ENCODE peak calls at places on chromosomes 11 and 22, in six cellular contexts. One of them, this sample, is unnamed.

GRCh38 chr11:120180571-120181445 is 30.0 kb upstream of the OAF start:
- DNase-seq in RWPE1: no peak
- DNase-seq in heart left ventricle: no peak
- DNase-seq in cardiac muscle cell: no peak
- DNase-seq in A549: no peak
- DNase-seq in K562: no peak
- DNase-seq in this sample: no peak

GRCh38 chr11:100785148-100785983 is 98.3 kb downstream of the ARHGAP42 start:
- DNase-seq in RWPE1: no peak
- DNase-seq in cardiac muscle cell: peak
- DNase-seq in K562: no peak
- DNase-seq in A549: peak
- DNase-seq in heart left ventricle: peak
- DNase-seq in this sample: no peak

GRCh38 chr11:124584681-124585372 is 15.0 kb downstream of the OR8A1 start:
- DNase-seq in cardiac muscle cell: no peak
- DNase-seq in heart left ventricle: no peak
- DNase-seq in RWPE1: no peak
- DNase-seq in K562: no peak
- DNase-seq in A549: no peak
- DNase-seq in this sample: no peak

GRCh38 chr22:36933629-36934028 is 20.2 kb downstream of the CSF2RB start:
- DNase-seq in A549: no peak
- DNase-seq in K562: no peak
- DNase-seq in heart left ventricle: no peak
- DNase-seq in cardiac muscle cell: no peak
- DNase-seq in RWPE1: no peak
- DNase-seq in this sample: no peak

GRCh38 chr22:45197606-45198462 is 34.1 kb downstream of the NUP50 start:
- DNase-seq in cardiac muscle cell: no peak
- DNase-seq in heart left ventricle: no peak
- DNase-seq in K562: no peak
- DNase-seq in RWPE1: no peak
- DNase-seq in A549: no peak
- DNase-seq in this sample: no peak

GRCh38 chr11:131910491-131911387 is 540.3 kb downstream of the NTM start:
- DNase-seq in RWPE1: peak
- DNase-seq in K562: no peak
- DNase-seq in A549: peak
- DNase-seq in cardiac muscle cell: peak
- DNase-seq in heart left ventricle: no peak
- DNase-seq in this sample: no peak

GRCh38 chr11:12358302-12359188 is 18.8 kb upstream of the PARVA start:
- DNase-seq in A549: no peak
- DNase-seq in K562: no peak
- DNase-seq in heart left ventricle: no peak
- DNase-seq in RWPE1: no peak
- DNase-seq in cardiac muscle cell: no peak
- DNase-seq in this sample: no peak

GRCh38 chr11:2444301-2445106 is at the start of the genes KCNQ1 and TRPM5:
- DNase-seq in heart left ventricle: peak
- DNase-seq in A549: peak
- DNase-seq in cardiac muscle cell: peak
- DNase-seq in RWPE1: peak
- DNase-seq in K562: peak
- DNase-seq in this sample: no peak

GRCh38 chr11:130891326-130891725 is 25.0 kb downstream of the SNX19 start:
- DNase-seq in RWPE1: no peak
- DNase-seq in A549: no peak
- DNase-seq in heart left ventricle: no peak
- DNase-seq in K562: no peak
- DNase-seq in cardiac muscle cell: no peak
- DNase-seq in this sample: no peak

GRCh38 chr11:8066036-8066910 is 14.7 kb upstream of the TUB start:
- DNase-seq in RWPE1: no peak
- DNase-seq in heart left ventricle: no peak
- DNase-seq in K562: no peak
- DNase-seq in cardiac muscle cell: no peak
- DNase-seq in A549: no peak
- DNase-seq in this sample: no peak

GRCh38 chr11:35658028-35658948 is 4.3 kb upstream of the TRIM44 start:
- DNase-seq in cardiac muscle cell: no peak
- DNase-seq in A549: no peak
- DNase-seq in heart left ventricle: no peak
- DNase-seq in K562: no peak
- DNase-seq in RWPE1: no peak
- DNase-seq in this sample: no peak

GRCh38 chr11:38448284-38448683 is 1850.2 kb upstream of the RAG2 start:
- DNase-seq in RWPE1: no peak
- DNase-seq in cardiac muscle cell: no peak
- DNase-seq in A549: no peak
- DNase-seq in heart left ventricle: peak
- DNase-seq in K562: no peak
- DNase-seq in this sample: no peak

GRCh38 chr22:44366372-44367310 is 53.9 kb upstream of the SHISAL1 start:
- DNase-seq in RWPE1: no peak
- DNase-seq in heart left ventricle: peak
- DNase-seq in cardiac muscle cell: no peak
- DNase-seq in A549: no peak
- DNase-seq in K562: no peak
- DNase-seq in this sample: no peak

GRCh38 chr22:48981671-48982070 is 846.0 kb downstream of the BRD1 start:
- DNase-seq in A549: no peak
- DNase-seq in RWPE1: no peak
- DNase-seq in K562: no peak
- DNase-seq in cardiac muscle cell: no peak
- DNase-seq in heart left ventricle: no peak
- DNase-seq in this sample: no peak

GRCh38 chr22:31754813-31755212 is 994 bp downstream of the DEPDC5 start:
- DNase-seq in RWPE1: no peak
- DNase-seq in heart left ventricle: no peak
- DNase-seq in cardiac muscle cell: peak
- DNase-seq in K562: no peak
- DNase-seq in A549: no peak
- DNase-seq in this sample: no peak

GRCh38 chr11:108902027-108902469 is 237.2 kb downstream of the DDX10 start:
- DNase-seq in cardiac muscle cell: no peak
- DNase-seq in A549: peak
- DNase-seq in heart left ventricle: no peak
- DNase-seq in RWPE1: no peak
- DNase-seq in K562: no peak
- DNase-seq in this sample: no peak

GRCh38 chr11:126123686-126124085 is 61.0 kb upstream of the CDON start:
- DNase-seq in A549: no peak
- DNase-seq in RWPE1: no peak
- DNase-seq in K562: no peak
- DNase-seq in heart left ventricle: no peak
- DNase-seq in cardiac muscle cell: no peak
- DNase-seq in this sample: no peak

GRCh38 chr11:111777094-111778046 is 11.2 kb upstream of the PPP2R1B start:
- DNase-seq in RWPE1: peak
- DNase-seq in A549: peak
- DNase-seq in heart left ventricle: no peak
- DNase-seq in K562: peak
- DNase-seq in cardiac muscle cell: peak
- DNase-seq in this sample: no peak

GRCh38 chr11:18485905-18486528 is 30.4 kb downstream of the LDHAL6A start:
- DNase-seq in K562: no peak
- DNase-seq in RWPE1: no peak
- DNase-seq in heart left ventricle: no peak
- DNase-seq in cardiac muscle cell: no peak
- DNase-seq in A549: no peak
- DNase-seq in this sample: no peak

GRCh38 chr22:31210830-31211503 is 1.1 kb upstream of the LIMK2 start:
- DNase-seq in RWPE1: no peak
- DNase-seq in A549: no peak
- DNase-seq in cardiac muscle cell: no peak
- DNase-seq in K562: no peak
- DNase-seq in heart left ventricle: peak
- DNase-seq in this sample: no peak

GRCh38 chr11:15783619-15784018 is 572.7 kb downstream of the SOX6 start:
- DNase-seq in heart left ventricle: no peak
- DNase-seq in K562: no peak
- DNase-seq in A549: no peak
- DNase-seq in RWPE1: peak
- DNase-seq in cardiac muscle cell: peak
- DNase-seq in this sample: no peak

GRCh38 chr11:19344661-19345518 is 104.1 kb upstream of the E2F8 start:
- DNase-seq in A549: peak
- DNase-seq in heart left ventricle: peak
- DNase-seq in cardiac muscle cell: peak
- DNase-seq in RWPE1: peak
- DNase-seq in K562: no peak
- DNase-seq in this sample: no peak

GRCh38 chr22:47168900-47169800 is 406.7 kb downstream of the TBC1D22A start:
- DNase-seq in cardiac muscle cell: no peak
- DNase-seq in A549: peak
- DNase-seq in heart left ventricle: peak
- DNase-seq in K562: no peak
- DNase-seq in RWPE1: no peak
- DNase-seq in this sample: no peak

GRCh38 chr22:41110968-41111367 is 18.6 kb downstream of the EP300 start:
- DNase-seq in heart left ventricle: no peak
- DNase-seq in K562: no peak
- DNase-seq in A549: no peak
- DNase-seq in cardiac muscle cell: no peak
- DNase-seq in RWPE1: no peak
- DNase-seq in this sample: no peak

GRCh38 chr11:116641561-116642045 is 131.2 kb downstream of the BUD13 start:
- DNase-seq in K562: peak
- DNase-seq in cardiac muscle cell: peak
- DNase-seq in RWPE1: peak
- DNase-seq in heart left ventricle: no peak
- DNase-seq in A549: peak
- DNase-seq in this sample: no peak

GRCh38 chr22:35451602-35452001 is 51.7 kb downstream of the MCM5 start:
- DNase-seq in cardiac muscle cell: no peak
- DNase-seq in RWPE1: no peak
- DNase-seq in A549: no peak
- DNase-seq in heart left ventricle: no peak
- DNase-seq in K562: no peak
- DNase-seq in this sample: no peak

GRCh38 chr22:41094036-41094435 is 1.6 kb downstream of the EP300 start:
- DNase-seq in heart left ventricle: no peak
- DNase-seq in cardiac muscle cell: peak
- DNase-seq in A549: peak
- DNase-seq in K562: peak
- DNase-seq in RWPE1: peak
- DNase-seq in this sample: no peak

DNA sequence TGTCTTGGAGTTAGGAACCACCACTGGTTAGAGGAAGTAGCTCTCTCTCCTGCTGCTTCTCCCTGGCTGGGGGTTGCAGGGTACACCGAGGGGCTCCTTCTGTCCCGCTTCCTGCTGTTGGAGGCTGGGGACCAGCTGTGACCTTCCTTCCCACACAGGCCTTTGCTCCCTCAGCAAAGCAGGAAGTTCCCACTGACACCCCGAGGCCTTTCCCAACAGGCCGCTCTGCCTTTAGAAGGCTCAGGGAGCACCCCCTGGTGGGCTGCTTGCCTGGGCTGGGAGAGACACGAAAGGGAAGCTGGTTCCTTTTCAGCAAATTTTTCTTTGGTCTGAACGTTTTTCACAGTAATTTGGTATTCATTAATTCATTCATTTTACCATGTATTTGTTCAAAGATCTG is 527.9 kb upstream of the B3GAT1 start:
- DNase-seq in cardiac muscle cell: peak
- DNase-seq in K562: peak
- DNase-seq in A549: no peak
- DNase-seq in heart left ventricle: peak
- DNase-seq in RWPE1: no peak
- DNase-seq in this sample: no peak
- H3K27ac ChIP-seq in cardiac muscle cell: no peak
- H3K27ac ChIP-seq in K562: no peak
- H3K27ac ChIP-seq in A549: no peak
- H3K27ac ChIP-seq in heart left ventricle: no peak
- H3K27ac ChIP-seq in RWPE1: no peak
- H3K27ac ChIP-seq in this sample: no peak

DNA sequence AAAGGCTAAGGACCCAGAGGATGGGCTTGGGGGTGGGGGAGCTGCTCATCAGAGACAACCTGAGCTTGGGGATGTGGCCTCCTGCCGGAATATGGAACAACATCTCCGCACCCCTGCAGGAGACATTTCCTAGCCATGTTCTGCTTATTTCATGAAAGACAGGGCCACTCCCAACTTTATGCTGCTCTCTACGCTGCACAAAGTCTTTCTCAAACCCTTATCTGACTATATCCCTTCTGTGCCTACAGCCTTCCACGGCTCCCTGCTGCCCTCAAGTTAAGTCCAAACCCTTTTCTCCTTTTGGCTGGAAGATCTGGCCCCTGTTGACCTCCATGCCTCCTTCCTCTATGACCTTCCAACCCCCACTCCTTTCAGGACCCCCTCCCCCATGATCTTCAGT is 562.0 kb downstream of the MN1 start:
- DNase-seq in RWPE1: no peak
- DNase-seq in A549: no peak
- DNase-seq in cardiac muscle cell: no peak
- DNase-seq in K562: no peak
- DNase-seq in heart left ventricle: no peak
- DNase-seq in this sample: no peak
- H3K27ac ChIP-seq in RWPE1: peak
- H3K27ac ChIP-seq in A549: peak
- H3K27ac ChIP-seq in cardiac muscle cell: peak
- H3K27ac ChIP-seq in K562: no peak
- H3K27ac ChIP-seq in heart left ventricle: no peak
- H3K27ac ChIP-seq in this sample: no peak

GRCh38 chr22:42877597-42878340 is 20.7 kb upstream of the ARFGAP3 start:
- DNase-seq in heart left ventricle: no peak
- DNase-seq in cardiac muscle cell: peak
- DNase-seq in RWPE1: no peak
- DNase-seq in A549: no peak
- DNase-seq in K562: no peak
- DNase-seq in this sample: no peak

GRCh38 chr22:42873361-42873760 is 16.3 kb upstream of the ARFGAP3 start:
- DNase-seq in K562: no peak
- DNase-seq in A549: no peak
- DNase-seq in cardiac muscle cell: no peak
- DNase-seq in heart left ventricle: no peak
- DNase-seq in RWPE1: no peak
- DNase-seq in this sample: no peak

GRCh38 chr22:42874010-42874409 is 16.9 kb upstream of the ARFGAP3 start:
- DNase-seq in K562: no peak
- DNase-seq in cardiac muscle cell: no peak
- DNase-seq in RWPE1: no peak
- DNase-seq in A549: no peak
- DNase-seq in heart left ventricle: no peak
- DNase-seq in this sample: no peak

GRCh38 chr22:42877158-42877557 is 20.1 kb upstream of the ARFGAP3 start:
- DNase-seq in K562: no peak
- DNase-seq in RWPE1: no peak
- DNase-seq in A549: no peak
- DNase-seq in heart left ventricle: no peak
- DNase-seq in cardiac muscle cell: no peak
- DNase-seq in this sample: no peak

GRCh38 chr22:42876041-42876440 is 19.0 kb upstream of the ARFGAP3 start:
- DNase-seq in K562: no peak
- DNase-seq in cardiac muscle cell: no peak
- DNase-seq in RWPE1: no peak
- DNase-seq in A549: no peak
- DNase-seq in heart left ventricle: no peak
- DNase-seq in this sample: no peak
- H3K27ac ChIP-seq in K562: no peak
- H3K27ac ChIP-seq in cardiac muscle cell: no peak
- H3K27ac ChIP-seq in RWPE1: peak
- H3K27ac ChIP-seq in A549: no peak
- H3K27ac ChIP-seq in heart left ventricle: no peak
- H3K27ac ChIP-seq in this sample: no peak

GRCh38 chr11:76219243-76219642 is 12.9 kb upstream of the WNT11 start:
- DNase-seq in cardiac muscle cell: no peak
- DNase-seq in A549: no peak
- DNase-seq in RWPE1: no peak
- DNase-seq in heart left ventricle: no peak
- DNase-seq in K562: no peak
- DNase-seq in this sample: no peak
- H3K27ac ChIP-seq in cardiac muscle cell: no peak
- H3K27ac ChIP-seq in A549: no peak
- H3K27ac ChIP-seq in RWPE1: no peak
- H3K27ac ChIP-seq in heart left ventricle: no peak
- H3K27ac ChIP-seq in K562: no peak
- H3K27ac ChIP-seq in this sample: no peak